ENCODE peak calls at places on chromosome 4, in eight cellular contexts. F is foreskin melanocyte, A is endothelial cell, L is H7, J is COR-L47, M is esophagus muscularis mucosa, Z is A549, H is non-pigmented ciliary epithelial cell. Y is an unnamed sample.

GRCh38 chr4:136301773-136302172 is 1230.5 kb downstream of the PCDH18 start:
- DNase-seq in A (no peak), J (no peak), H (no peak), L (no peak), Z (no peak), F (no peak), M (no peak), Y (no peak)

GRCh38 chr4:160831165-160831922 is 1332.5 kb downstream of the FSTL5 start:
- DNase-seq in L (no peak), M (no peak), J (no peak), F (no peak), Z (no peak), H (no peak), A (no peak), Y (no peak)

GRCh38 chr4:54877006-54877405 is 219.2 kb downstream of the KIT start:
- DNase-seq in J (no peak), L (no peak), F (peak; percentile 64), A (no peak), Z (no peak), M (peak; percentile 57), H (no peak), Y (no peak)

GRCh38 chr4:1113311-1114009 is at the start of gene RNF212:
- DNase-seq in A (peak; percentile 32), J (no peak), M (peak; percentile 42), H (no peak), L (peak; percentile 88), Z (peak; percentile 18), F (no peak), Y (peak; percentile 14)

GRCh38 chr4:124203613-124204284 is 508.8 kb downstream of the ANKRD50 start:
- DNase-seq in Z (no peak), L (no peak), H (no peak), M (no peak), J (no peak), A (no peak), F (no peak), Y (no peak)

GRCh38 chr4:95910749-95911148 is 70.9 kb downstream of the PDHA2 start:
- DNase-seq in L (no peak), M (no peak), J (no peak), A (no peak), Z (no peak), F (no peak), H (no peak), Y (no peak)

GRCh38 chr4:163554870-163555465 is 60.5 kb downstream of the TMA16 start:
- DNase-seq in L (peak; percentile 23), H (no peak), M (no peak), A (no peak), Z (no peak), J (no peak), F (peak; percentile 11), Y (no peak)

GRCh38 chr4:145623831-145624230 is 4.6 kb downstream of the MMAA start:
- DNase-seq in Z (no peak), M (no peak), L (no peak), A (no peak), F (no peak), H (peak; percentile 18), J (no peak), Y (no peak)

GRCh38 chr4:8181844-8182243 is 17.2 kb upstream of the SH3TC1 start:
- DNase-seq in Z (no peak), A (no peak), F (no peak), L (peak; percentile 55), M (no peak), J (no peak), H (no peak), Y (no peak)

GRCh38 chr4:25861951-25862410 is 807 bp downstream of the SEL1L3 start:
- DNase-seq in M (no peak), J (peak; percentile 25), A (peak; percentile 29), H (no peak), F (no peak), Z (peak; percentile 16), L (peak; percentile 79), Y (peak; percentile 5)

GRCh38 chr4:109206610-109207009 is 95.8 kb downstream of the COL25A1 start:
- DNase-seq in M (no peak), A (no peak), F (no peak), Z (no peak), H (no peak), J (no peak), L (no peak), Y (no peak)

Y was measured in HS-5.